ENCODE peak calls at places on chromosomes 6 and 20, in seven cellular contexts. One of them, this sample, is unnamed.

GRCh38 chr20:47266847-47267515 is 89.5 kb downstream of the ZMYND8 start:
- DNase-seq in mesothelial cell of epicardium: no peak
- DNase-seq in neural crest cell: no peak
- DNase-seq in T-helper 1 cell: no peak
- DNase-seq in psoas muscle: no peak
- DNase-seq in sciatic nerve: no peak
- DNase-seq in CD8-positive, alpha-beta T cell: no peak
- DNase-seq in this sample: no peak

GRCh38 chr6:28747631-28748157 is 176.1 kb downstream of the TRIM27 start:
- DNase-seq in mesothelial cell of epicardium: no peak
- DNase-seq in neural crest cell: peak; percentile 5
- DNase-seq in T-helper 1 cell: no peak
- DNase-seq in psoas muscle: no peak
- DNase-seq in sciatic nerve: no peak
- DNase-seq in CD8-positive, alpha-beta T cell: no peak
- DNase-seq in this sample: peak; percentile 86

GRCh38 chr6:63858691-63859090 is 223.1 kb downstream of the PHF3 start:
- DNase-seq in mesothelial cell of epicardium: no peak
- DNase-seq in neural crest cell: no peak
- DNase-seq in T-helper 1 cell: no peak
- DNase-seq in psoas muscle: no peak
- DNase-seq in sciatic nerve: no peak
- DNase-seq in CD8-positive, alpha-beta T cell: no peak
- DNase-seq in this sample: no peak

GRCh38 chr6:150243620-150244314 is 100.9 kb downstream of the PPP1R14C start:
- DNase-seq in mesothelial cell of epicardium: no peak
- DNase-seq in neural crest cell: no peak
- DNase-seq in T-helper 1 cell: no peak
- DNase-seq in psoas muscle: no peak
- DNase-seq in sciatic nerve: no peak
- DNase-seq in CD8-positive, alpha-beta T cell: no peak
- DNase-seq in this sample: no peak

GRCh38 chr6:105587349-105588115 is 184.7 kb upstream of the PREP start:
- DNase-seq in mesothelial cell of epicardium: no peak
- DNase-seq in neural crest cell: no peak
- DNase-seq in T-helper 1 cell: no peak
- DNase-seq in psoas muscle: no peak
- DNase-seq in sciatic nerve: no peak
- DNase-seq in CD8-positive, alpha-beta T cell: no peak
- DNase-seq in this sample: peak; percentile 89

GRCh38 chr6:149212892-149213786 is 104.4 kb upstream of the TAB2 start:
- DNase-seq in mesothelial cell of epicardium: no peak
- DNase-seq in neural crest cell: no peak
- DNase-seq in T-helper 1 cell: no peak
- DNase-seq in psoas muscle: no peak
- DNase-seq in sciatic nerve: no peak
- DNase-seq in CD8-positive, alpha-beta T cell: no peak
- DNase-seq in this sample: no peak

GRCh38 chr20:17969884-17970409 is 1.1 kb downstream of the MGME1 start:
- DNase-seq in mesothelial cell of epicardium: no peak
- DNase-seq in neural crest cell: no peak
- DNase-seq in T-helper 1 cell: no peak
- DNase-seq in psoas muscle: peak; percentile 58
- DNase-seq in sciatic nerve: peak; percentile 65
- DNase-seq in CD8-positive, alpha-beta T cell: no peak
- DNase-seq in this sample: peak; percentile 51

GRCh38 chr6:84854801-84855400 is 90.5 kb upstream of the TBX18 start:
- DNase-seq in mesothelial cell of epicardium: no peak
- DNase-seq in neural crest cell: no peak
- DNase-seq in T-helper 1 cell: no peak
- DNase-seq in psoas muscle: no peak
- DNase-seq in sciatic nerve: no peak
- DNase-seq in CD8-positive, alpha-beta T cell: no peak
- DNase-seq in this sample: no peak

GRCh38 chr6:167915139-167915538 is 82.3 kb upstream of the KIF25 start:
- DNase-seq in mesothelial cell of epicardium: no peak
- DNase-seq in neural crest cell: no peak
- DNase-seq in T-helper 1 cell: no peak
- DNase-seq in psoas muscle: no peak
- DNase-seq in sciatic nerve: no peak
- DNase-seq in CD8-positive, alpha-beta T cell: no peak
- DNase-seq in this sample: no peak

GRCh38 chr6:13407709-13408695 is 79.4 kb downstream of the GFOD1 start:
- DNase-seq in mesothelial cell of epicardium: no peak
- DNase-seq in neural crest cell: no peak
- DNase-seq in T-helper 1 cell: no peak
- DNase-seq in psoas muscle: no peak
- DNase-seq in sciatic nerve: peak; percentile 65
- DNase-seq in CD8-positive, alpha-beta T cell: no peak
- DNase-seq in this sample: peak; percentile 99

GRCh38 chr20:43138061-43138860 is 51.4 kb downstream of the PTPRT start:
- DNase-seq in mesothelial cell of epicardium: no peak
- DNase-seq in neural crest cell: no peak
- DNase-seq in T-helper 1 cell: no peak
- DNase-seq in psoas muscle: no peak
- DNase-seq in sciatic nerve: no peak
- DNase-seq in CD8-positive, alpha-beta T cell: no peak
- DNase-seq in this sample: no peak

This sample was measured in MCF 10A.